ENCODE peak calls at places on chromosomes 12 and 14, in six cellular contexts. H is BJ, Z is MCF 10A, A is T47D, B is NCI-H1092, O is T-cell. U is an unnamed sample.

GRCh38 chr12:84741727-84742126 is 170.9 kb downstream of the SLC6A15 start:
- DNase-seq in H (peak; percentile 29), Z (no peak), A (no peak), B (no peak), O (no peak), U (no peak)

GRCh38 chr12:108693186-108693585 is 38.1 kb downstream of the CORO1C start:
- DNase-seq in H (no peak), Z (no peak), A (no peak), B (no peak), O (no peak), U (no peak)

GRCh38 chr12:9626821-9627220 is 19.1 kb upstream of the KLRB1 start:
- DNase-seq in H (no peak), Z (no peak), A (no peak), B (no peak), O (no peak), U (no peak)

GRCh38 chr12:42180990-42181611 is 36.4 kb upstream of the GXYLT1 start:
- DNase-seq in H (no peak), Z (peak; percentile 34), A (peak; percentile 13), B (no peak), O (no peak), U (no peak)

GRCh38 chr12:643478-644292 is 19.6 kb downstream of the NINJ2 start:
- DNase-seq in H (no peak), Z (no peak), A (no peak), B (no peak), O (no peak), U (no peak)

GRCh38 chr12:109308534-109309440 is at the start of gene FOXN4:
- DNase-seq in H (no peak), Z (no peak), A (no peak), B (peak; percentile 40), O (no peak), U (no peak)

GRCh38 chr14:101224356-101225115 is 321.0 kb upstream of the RTL1 start:
- DNase-seq in H (no peak), Z (no peak), A (no peak), B (peak; percentile 50), O (no peak), U (no peak)

GRCh38 chr14:78902010-78902623 is 731.9 kb downstream of the NRXN3 start:
- DNase-seq in H (no peak), Z (peak; percentile 58), A (peak; percentile 8), B (no peak), O (no peak), U (no peak)

GRCh38 chr14:92780444-92780843 is 13.7 kb upstream of the GOLGA5 start:
- DNase-seq in H (no peak), Z (peak; percentile 8), A (no peak), B (no peak), O (no peak), U (no peak)

GRCh38 chr12:109131522-109132050 is 15.2 kb downstream of the ACACB start:
- DNase-seq in H (no peak), Z (no peak), A (no peak), B (no peak), O (no peak), U (no peak)

GRCh38 chr12:13146539-13146938 is 43.1 kb upstream of the GSG1 start:
- DNase-seq in H (no peak), Z (no peak), A (no peak), B (no peak), O (no peak), U (no peak)

GRCh38 chr12:26156201-26156871 is 31.5 kb upstream of the BHLHE41 start:
- DNase-seq in H (no peak), Z (no peak), A (no peak), B (no peak), O (no peak), U (no peak)

GRCh38 chr12:60123443-60124000 is 527.7 kb downstream of the SLC16A7 start:
- DNase-seq in H (peak; percentile 28), Z (no peak), A (no peak), B (no peak), O (no peak), U (no peak)

GRCh38 chr14:63508033-63508432 is 35.1 kb downstream of the PPP2R5E start:
- DNase-seq in H (no peak), Z (no peak), A (no peak), B (no peak), O (peak; percentile 15), U (no peak)

GRCh38 chr14:99774526-99775307 is 18.5 kb upstream of the EML1 start:
- DNase-seq in H (no peak), Z (no peak), A (no peak), B (no peak), O (no peak), U (no peak)

GRCh38 chr14:27605298-27605697 is 1007.5 kb upstream of the NOVA1 start:
- DNase-seq in H (no peak), Z (no peak), A (peak; percentile 36), B (no peak), O (no peak), U (no peak)

GRCh38 chr12:111482464-111482863 is 76.7 kb downstream of the SH2B3 start:
- DNase-seq in H (no peak), Z (no peak), A (peak; percentile 15), B (no peak), O (no peak), U (no peak)

GRCh38 chr14:26655128-26655527 is 57.3 kb upstream of the NOVA1 start:
- DNase-seq in H (no peak), Z (no peak), A (no peak), B (no peak), O (no peak), U (no peak)

GRCh38 chr12:18323159-18323558 is 61.8 kb downstream of the PIK3C2G start:
- DNase-seq in H (no peak), Z (no peak), A (no peak), B (no peak), O (no peak), U (no peak)

GRCh38 chr12:119980247-119980646 is 8.8 kb upstream of the BICDL1 start:
- DNase-seq in H (no peak), Z (no peak), A (no peak), B (no peak), O (no peak), U (no peak)

GRCh38 chr12:75959060-75959459 is 72.5 kb downstream of the PHLDA1 start:
- DNase-seq in H (no peak), Z (no peak), A (peak; percentile 75), B (no peak), O (no peak), U (no peak)

GRCh38 chr14:104439625-104440024 is 139.9 kb upstream of the C14orf180 start:
- DNase-seq in H (no peak), Z (no peak), A (no peak), B (no peak), O (no peak), U (no peak)

GRCh38 chr12:124720687-124721500 is 142.8 kb downstream of the SCARB1 start:
- DNase-seq in H (no peak), Z (peak; percentile 56), A (no peak), B (peak; percentile 85), O (no peak), U (no peak)

GRCh38 chr14:103231376-103232019 is 102.5 kb upstream of the EIF5 start:
- DNase-seq in H (no peak), Z (no peak), A (no peak), B (no peak), O (no peak), U (no peak)

GRCh38 chr12:52204095-52204930 is 12.5 kb upstream of the KRT80 start:
- DNase-seq in H (no peak), Z (no peak), A (no peak), B (no peak), O (no peak), U (no peak)

GRCh38 chr12:101877816-101878811 is 734 bp downstream of the DRAM1 start:
- DNase-seq in H (no peak), Z (peak; percentile 42), A (peak; percentile 39), B (no peak), O (no peak), U (no peak)

GRCh38 chr14:103023881-103024473 is 33.4 kb downstream of the CDC42BPB start:
- DNase-seq in H (no peak), Z (peak; percentile 48), A (no peak), B (no peak), O (no peak), U (no peak)

GRCh38 chr12:3753549-3754284 is 808 bp upstream of the CRACR2A start:
- DNase-seq in H (no peak), Z (no peak), A (no peak), B (no peak), O (no peak), U (no peak)

GRCh38 chr14:56659964-56660551 is 80.5 kb downstream of the TMEM260 start:
- DNase-seq in H (no peak), Z (peak; percentile 51), A (peak; percentile 39), B (peak; percentile 24), O (no peak), U (no peak)

GRCh38 chr12:127381043-127381668 is 885.8 kb upstream of the TMEM132C start:
- DNase-seq in H (no peak), Z (peak; percentile 43), A (peak; percentile 52), B (peak; percentile 63), O (no peak), U (no peak)

GRCh38 chr12:104549820-104550480 is 93.2 kb downstream of the CHST11 start:
- DNase-seq in H (no peak), Z (peak; percentile 39), A (no peak), B (no peak), O (no peak), U (no peak)

GRCh38 chr14:45128963-45129629 is 5.2 kb downstream of the FKBP3 start:
- DNase-seq in H (no peak), Z (no peak), A (no peak), B (no peak), O (no peak), U (no peak)

GRCh38 chr12:121709478-121709890 is 3.1 kb upstream of the TMEM120B start:
- DNase-seq in H (no peak), Z (peak; percentile 67), A (no peak), B (no peak), O (no peak), U (no peak)

GRCh38 chr12:15520083-15520482 is 197.8 kb downstream of the PTPRO start:
- DNase-seq in H (no peak), Z (no peak), A (no peak), B (no peak), O (no peak), U (no peak)

U was measured in stimulated activated naive CD4-positive, alpha-beta T cell.